ENCODE peak calls at places on chromosome 2, in six cellular contexts. V, H, W, R, J and K are unnamed samples.

GRCh38 chr2:62329797-62330196 is 133.9 kb downstream of the B3GNT2 start:
- DNase-seq in V (no peak), H (no peak), W (no peak), R (no peak), J (no peak), K (no peak)

GRCh38 chr2:217074576-217075224 is 214.8 kb upstream of the TNP1 start:
- DNase-seq in V (no peak), H (no peak), W (peak; percentile 39), R (no peak), J (no peak), K (no peak)

GRCh38 chr2:120611961-120612360 is 123.7 kb upstream of the GLI2 start:
- DNase-seq in V (peak; percentile 29), H (no peak), W (no peak), R (no peak), J (no peak), K (no peak)

GRCh38 chr2:238107525-238108422 is 7.6 kb downstream of the ESPNL start:
- DNase-seq in V (peak; percentile 36), H (no peak), W (no peak), R (peak; percentile 85), J (no peak), K (no peak)

GRCh38 chr2:109419960-109420370 is 193.8 kb downstream of the SEPTIN10 start:
- DNase-seq in V (peak; percentile 71), H (no peak), W (peak; percentile 55), R (no peak), J (no peak), K (peak; percentile 5)

GRCh38 chr2:142104134-142104758 is 26.6 kb downstream of the LRP1B start:
- DNase-seq in V (no peak), H (no peak), W (no peak), R (no peak), J (no peak), K (peak; percentile 71)

GRCh38 chr2:138818479-138818878 is 38.3 kb upstream of the NXPH2 start:
- DNase-seq in V (no peak), H (no peak), W (no peak), R (no peak), J (no peak), K (peak; percentile 10)

GRCh38 chr2:120863661-120864320 is 128.1 kb downstream of the GLI2 start:
- DNase-seq in V (peak; percentile 58), H (no peak), W (peak; percentile 84), R (no peak), J (no peak), K (no peak)

GRCh38 chr2:221997100-221997499 is 301.7 kb downstream of the PAX3 start:
- DNase-seq in V (no peak), H (no peak), W (peak; percentile 93), R (no peak), J (no peak), K (peak; percentile 35)

GRCh38 chr2:111201214-111201613 is 80.5 kb downstream of the BCL2L11 start:
- DNase-seq in V (no peak), H (no peak), W (no peak), R (peak; percentile 40), J (no peak), K (no peak)

GRCh38 chr2:126849991-126850535 is 48.6 kb upstream of the TEX51 start:
- DNase-seq in V (no peak), H (no peak), W (no peak), R (no peak), J (no peak), K (no peak)

GRCh38 chr2:29463181-29463900 is 348.1 kb downstream of the CLIP4 start:
- DNase-seq in V (no peak), H (no peak), W (peak; percentile 94), R (no peak), J (no peak), K (peak; percentile 24)

GRCh38 chr2:215601990-215602721 is 166.3 kb upstream of the FN1 start:
- DNase-seq in V (no peak), H (no peak), W (peak; percentile 41), R (no peak), J (no peak), K (no peak)

GRCh38 chr2:62440281-62440946 is 65.6 kb downstream of the TMEM17 start:
- DNase-seq in V (no peak), H (no peak), W (no peak), R (no peak), J (no peak), K (no peak)

GRCh38 chr2:37665622-37666362 is 5.7 kb downstream of the CDC42EP3 start:
- DNase-seq in V (no peak), H (no peak), W (no peak), R (no peak), J (no peak), K (no peak)

GRCh38 chr2:108847000-108847399 is 60.4 kb downstream of the CCDC138 start:
- DNase-seq in V (no peak), H (no peak), W (no peak), R (no peak), J (no peak), K (no peak)

GRCh38 chr2:208047840-208048239 is 22.5 kb upstream of the PLEKHM3 start:
- DNase-seq in V (no peak), H (no peak), W (no peak), R (no peak), J (no peak), K (no peak)

GRCh38 chr2:54573532-54573915 is 117.4 kb downstream of the SPTBN1 start:
- DNase-seq in V (no peak), H (no peak), W (no peak), R (no peak), J (no peak), K (peak; percentile 58)